ENCODE peak calls at places on chromosome 9, in seven cellular contexts. One of them, this sample, is unnamed.

GRCh38 chr9:75833765-75834164 is 56.7 kb upstream of the PCSK5 start:
- DNase-seq in NCI-H345: no peak
- DNase-seq in DMS79: no peak
- DNase-seq in NCI-H1105: no peak
- DNase-seq in GM13976: no peak
- DNase-seq in stimulated activated CD4-positive, alpha-beta T cell treated with anti-CD3 and anti-CD28 coated beads, TNF-alpha, amount 100 ng/mL, for 24 hours: no peak
- DNase-seq in Ammon's horn: peak; percentile 18
- DNase-seq in this sample: no peak

GRCh38 chr9:137461663-137462395 is 2.7 kb upstream of the NSMF start:
- DNase-seq in GM13976: peak; percentile 92
- DNase-seq in Ammon's horn: no peak
- DNase-seq in NCI-H1105: no peak
- DNase-seq in NCI-H345: no peak
- DNase-seq in DMS79: no peak
- DNase-seq in stimulated activated CD4-positive, alpha-beta T cell treated with anti-CD3 and anti-CD28 coated beads, TNF-alpha, amount 100 ng/mL, for 24 hours: peak; percentile 30
- DNase-seq in this sample: peak; percentile 93

GRCh38 chr9:36148652-36149051 is 12.1 kb downstream of the GLIPR2 start:
- DNase-seq in stimulated activated CD4-positive, alpha-beta T cell treated with anti-CD3 and anti-CD28 coated beads, TNF-alpha, amount 100 ng/mL, for 24 hours: no peak
- DNase-seq in Ammon's horn: peak; percentile 96
- DNase-seq in GM13976: peak; percentile 74
- DNase-seq in DMS79: peak; percentile 8
- DNase-seq in NCI-H1105: no peak
- DNase-seq in NCI-H345: peak; percentile 5
- DNase-seq in this sample: peak; percentile 77

GRCh38 chr9:90773593-90773992 is 28.0 kb upstream of the SYK start:
- DNase-seq in Ammon's horn: no peak
- DNase-seq in NCI-H1105: peak; percentile 20
- DNase-seq in GM13976: peak; percentile 20
- DNase-seq in stimulated activated CD4-positive, alpha-beta T cell treated with anti-CD3 and anti-CD28 coated beads, TNF-alpha, amount 100 ng/mL, for 24 hours: no peak
- DNase-seq in NCI-H345: no peak
- DNase-seq in DMS79: no peak
- DNase-seq in this sample: no peak

GRCh38 chr9:133511607-133512006 is 13.2 kb downstream of the MYMK start:
- DNase-seq in NCI-H345: no peak
- DNase-seq in stimulated activated CD4-positive, alpha-beta T cell treated with anti-CD3 and anti-CD28 coated beads, TNF-alpha, amount 100 ng/mL, for 24 hours: no peak
- DNase-seq in NCI-H1105: no peak
- DNase-seq in DMS79: no peak
- DNase-seq in GM13976: no peak
- DNase-seq in Ammon's horn: no peak
- DNase-seq in this sample: no peak

GRCh38 chr9:130766031-130766903 is 68.8 kb upstream of the ABL1 start:
- DNase-seq in Ammon's horn: no peak
- DNase-seq in DMS79: no peak
- DNase-seq in NCI-H1105: no peak
- DNase-seq in stimulated activated CD4-positive, alpha-beta T cell treated with anti-CD3 and anti-CD28 coated beads, TNF-alpha, amount 100 ng/mL, for 24 hours: no peak
- DNase-seq in GM13976: no peak
- DNase-seq in NCI-H345: no peak
- DNase-seq in this sample: peak; percentile 49

GRCh38 chr9:120416816-120417427 is 163.0 kb downstream of the CDK5RAP2 start:
- DNase-seq in NCI-H345: no peak
- DNase-seq in Ammon's horn: no peak
- DNase-seq in NCI-H1105: no peak
- DNase-seq in stimulated activated CD4-positive, alpha-beta T cell treated with anti-CD3 and anti-CD28 coated beads, TNF-alpha, amount 100 ng/mL, for 24 hours: no peak
- DNase-seq in GM13976: no peak
- DNase-seq in DMS79: no peak
- DNase-seq in this sample: no peak

GRCh38 chr9:93669116-93669957 is 93.0 kb downstream of the PHF2 start:
- DNase-seq in stimulated activated CD4-positive, alpha-beta T cell treated with anti-CD3 and anti-CD28 coated beads, TNF-alpha, amount 100 ng/mL, for 24 hours: no peak
- DNase-seq in GM13976: no peak
- DNase-seq in NCI-H345: no peak
- DNase-seq in Ammon's horn: no peak
- DNase-seq in DMS79: no peak
- DNase-seq in NCI-H1105: no peak
- DNase-seq in this sample: no peak

GRCh38 chr9:21070171-21070571 is 7.6 kb downstream of the IFNB1 start:
- DNase-seq in NCI-H345: no peak
- DNase-seq in NCI-H1105: no peak
- DNase-seq in DMS79: no peak
- DNase-seq in Ammon's horn: peak; percentile 72
- DNase-seq in GM13976: no peak
- DNase-seq in stimulated activated CD4-positive, alpha-beta T cell treated with anti-CD3 and anti-CD28 coated beads, TNF-alpha, amount 100 ng/mL, for 24 hours: no peak
- DNase-seq in this sample: no peak

GRCh38 chr9:34384368-34385165 is 7.9 kb upstream of the MYORG start:
- DNase-seq in NCI-H345: no peak
- DNase-seq in Ammon's horn: no peak
- DNase-seq in NCI-H1105: no peak
- DNase-seq in GM13976: no peak
- DNase-seq in stimulated activated CD4-positive, alpha-beta T cell treated with anti-CD3 and anti-CD28 coated beads, TNF-alpha, amount 100 ng/mL, for 24 hours: no peak
- DNase-seq in DMS79: no peak
- DNase-seq in this sample: no peak

GRCh38 chr9:131605770-131606590 is 60.7 kb downstream of the PRRT1B start:
- DNase-seq in DMS79: no peak
- DNase-seq in stimulated activated CD4-positive, alpha-beta T cell treated with anti-CD3 and anti-CD28 coated beads, TNF-alpha, amount 100 ng/mL, for 24 hours: no peak
- DNase-seq in GM13976: no peak
- DNase-seq in Ammon's horn: no peak
- DNase-seq in NCI-H1105: no peak
- DNase-seq in NCI-H345: no peak
- DNase-seq in this sample: no peak

GRCh38 chr9:113616116-113616515 is 152.6 kb downstream of the RGS3 start:
- DNase-seq in NCI-H1105: no peak
- DNase-seq in Ammon's horn: no peak
- DNase-seq in GM13976: no peak
- DNase-seq in DMS79: no peak
- DNase-seq in stimulated activated CD4-positive, alpha-beta T cell treated with anti-CD3 and anti-CD28 coated beads, TNF-alpha, amount 100 ng/mL, for 24 hours: no peak
- DNase-seq in NCI-H345: no peak
- DNase-seq in this sample: no peak

GRCh38 chr9:137492464-137493162 is 33.5 kb upstream of the NSMF start:
- DNase-seq in GM13976: peak; percentile 77
- DNase-seq in Ammon's horn: no peak
- DNase-seq in NCI-H345: no peak
- DNase-seq in DMS79: no peak
- DNase-seq in stimulated activated CD4-positive, alpha-beta T cell treated with anti-CD3 and anti-CD28 coated beads, TNF-alpha, amount 100 ng/mL, for 24 hours: no peak
- DNase-seq in NCI-H1105: no peak
- DNase-seq in this sample: peak; percentile 59

GRCh38 chr9:27426717-27427645 is 97.1 kb upstream of the IFNK start:
- DNase-seq in GM13976: no peak
- DNase-seq in Ammon's horn: peak; percentile 30
- DNase-seq in stimulated activated CD4-positive, alpha-beta T cell treated with anti-CD3 and anti-CD28 coated beads, TNF-alpha, amount 100 ng/mL, for 24 hours: no peak
- DNase-seq in NCI-H345: peak; percentile 84
- DNase-seq in DMS79: peak; percentile 88
- DNase-seq in NCI-H1105: no peak
- DNase-seq in this sample: no peak

GRCh38 chr9:137606005-137606601 is 617 bp downstream of the ARRDC1 start:
- DNase-seq in NCI-H345: peak; percentile 64
- DNase-seq in NCI-H1105: peak; percentile 22
- DNase-seq in DMS79: no peak
- DNase-seq in GM13976: no peak
- DNase-seq in Ammon's horn: peak; percentile 26
- DNase-seq in stimulated activated CD4-positive, alpha-beta T cell treated with anti-CD3 and anti-CD28 coated beads, TNF-alpha, amount 100 ng/mL, for 24 hours: no peak
- DNase-seq in this sample: no peak

GRCh38 chr9:78261403-78262001 is 25.6 kb downstream of the CEP78 start:
- DNase-seq in NCI-H345: peak; percentile 11
- DNase-seq in NCI-H1105: no peak
- DNase-seq in Ammon's horn: peak; percentile 50
- DNase-seq in stimulated activated CD4-positive, alpha-beta T cell treated with anti-CD3 and anti-CD28 coated beads, TNF-alpha, amount 100 ng/mL, for 24 hours: no peak
- DNase-seq in GM13976: peak; percentile 37
- DNase-seq in DMS79: no peak
- DNase-seq in this sample: no peak

GRCh38 chr9:124717597-124717996 is 53.5 kb downstream of the NR6A1 start:
- DNase-seq in GM13976: no peak
- DNase-seq in Ammon's horn: no peak
- DNase-seq in stimulated activated CD4-positive, alpha-beta T cell treated with anti-CD3 and anti-CD28 coated beads, TNF-alpha, amount 100 ng/mL, for 24 hours: no peak
- DNase-seq in NCI-H1105: no peak
- DNase-seq in DMS79: no peak
- DNase-seq in NCI-H345: no peak
- DNase-seq in this sample: no peak

GRCh38 chr9:88196456-88196855 is 58.2 kb upstream of the SPATA31C2 start:
- DNase-seq in DMS79: no peak
- DNase-seq in stimulated activated CD4-positive, alpha-beta T cell treated with anti-CD3 and anti-CD28 coated beads, TNF-alpha, amount 100 ng/mL, for 24 hours: no peak
- DNase-seq in NCI-H345: no peak
- DNase-seq in NCI-H1105: no peak
- DNase-seq in Ammon's horn: no peak
- DNase-seq in GM13976: no peak
- DNase-seq in this sample: no peak

GRCh38 chr9:94806307-94806893 is 79.9 kb downstream of the AOPEP start:
- DNase-seq in GM13976: no peak
- DNase-seq in stimulated activated CD4-positive, alpha-beta T cell treated with anti-CD3 and anti-CD28 coated beads, TNF-alpha, amount 100 ng/mL, for 24 hours: no peak
- DNase-seq in DMS79: no peak
- DNase-seq in Ammon's horn: no peak
- DNase-seq in NCI-H1105: no peak
- DNase-seq in NCI-H345: no peak
- DNase-seq in this sample: no peak

GRCh38 chr9:70556736-70557135 is 142.3 kb upstream of the KLF9 start:
- DNase-seq in stimulated activated CD4-positive, alpha-beta T cell treated with anti-CD3 and anti-CD28 coated beads, TNF-alpha, amount 100 ng/mL, for 24 hours: no peak
- DNase-seq in GM13976: no peak
- DNase-seq in NCI-H345: no peak
- DNase-seq in NCI-H1105: no peak
- DNase-seq in Ammon's horn: no peak
- DNase-seq in DMS79: no peak
- DNase-seq in this sample: no peak

GRCh38 chr9:130213898-130214761 is 41.9 kb downstream of the NCS1 start:
- DNase-seq in DMS79: peak; percentile 73
- DNase-seq in Ammon's horn: no peak
- DNase-seq in GM13976: no peak
- DNase-seq in stimulated activated CD4-positive, alpha-beta T cell treated with anti-CD3 and anti-CD28 coated beads, TNF-alpha, amount 100 ng/mL, for 24 hours: no peak
- DNase-seq in NCI-H345: no peak
- DNase-seq in NCI-H1105: no peak
- DNase-seq in this sample: no peak

GRCh38 chr9:109602987-109603386 is 104.9 kb upstream of the PTPN3 start:
- DNase-seq in Ammon's horn: no peak
- DNase-seq in GM13976: no peak
- DNase-seq in NCI-H345: no peak
- DNase-seq in stimulated activated CD4-positive, alpha-beta T cell treated with anti-CD3 and anti-CD28 coated beads, TNF-alpha, amount 100 ng/mL, for 24 hours: no peak
- DNase-seq in NCI-H1105: no peak
- DNase-seq in DMS79: no peak
- DNase-seq in this sample: no peak

GRCh38 chr9:7974335-7975005 is 174.9 kb upstream of the DMAC1 start:
- DNase-seq in stimulated activated CD4-positive, alpha-beta T cell treated with anti-CD3 and anti-CD28 coated beads, TNF-alpha, amount 100 ng/mL, for 24 hours: no peak
- DNase-seq in GM13976: no peak
- DNase-seq in DMS79: no peak
- DNase-seq in NCI-H1105: no peak
- DNase-seq in NCI-H345: no peak
- DNase-seq in Ammon's horn: no peak
- DNase-seq in this sample: peak; percentile 15

GRCh38 chr9:16246785-16247184 is 623.7 kb downstream of the BNC2 start:
- DNase-seq in NCI-H1105: no peak
- DNase-seq in NCI-H345: no peak
- DNase-seq in GM13976: no peak
- DNase-seq in stimulated activated CD4-positive, alpha-beta T cell treated with anti-CD3 and anti-CD28 coated beads, TNF-alpha, amount 100 ng/mL, for 24 hours: no peak
- DNase-seq in DMS79: no peak
- DNase-seq in Ammon's horn: no peak
- DNase-seq in this sample: no peak